ENCODE peak calls at places on chromosome 2, in seven cellular contexts. A is neuronal stem cell, P is IMR-90, W is H9, O is H1, X is trophoblast cell, S is mesendoderm. R is an unnamed sample.

GRCh38 chr2:161905389-161906046 is 168.5 kb downstream of the DPP4 start:
- DNase-seq in A (no peak), P (no peak), X (no peak), O (no peak), S (no peak), W (no peak), R (no peak)

GRCh38 chr2:100786297-100786658 is 33.7 kb upstream of the NPAS2 start:
- DNase-seq in O (no peak), A (no peak), S (no peak), P (peak), X (peak), W (no peak), R (peak)

GRCh38 chr2:177021686-177022085 is 190.9 kb upstream of the HNRNPA3 start:
- DNase-seq in O (no peak), W (no peak), A (no peak), P (no peak), X (no peak), S (no peak), R (no peak)

GRCh38 chr2:62485780-62486765 is 19.9 kb downstream of the TMEM17 start:
- DNase-seq in O (no peak), W (no peak), X (peak), P (peak), S (no peak), A (no peak), R (peak)

GRCh38 chr2:203599509-203599908 is 64.4 kb upstream of the RAPH1 start:
- DNase-seq in O (no peak), S (no peak), W (no peak), P (no peak), X (no peak), A (no peak), R (no peak)

GRCh38 chr2:206993512-206993911 is 54.2 kb downstream of the CPO start:
- DNase-seq in P (peak), X (no peak), W (no peak), A (no peak), O (no peak), S (no peak), R (no peak)

GRCh38 chr2:134662751-134663150 is 56.0 kb downstream of the TMEM163 start:
- DNase-seq in W (no peak), X (no peak), A (no peak), P (no peak), O (no peak), S (no peak), R (no peak)

GRCh38 chr2:128280901-128281321 is 37.8 kb downstream of the HS6ST1 start:
- DNase-seq in W (no peak), S (no peak), O (no peak), X (no peak), A (no peak), P (no peak), R (no peak)

GRCh38 chr2:20052872-20053281 is 1.4 kb upstream of the LAPTM4A start:
- DNase-seq in O (no peak), A (no peak), W (no peak), S (no peak), P (peak), X (peak), R (peak)

GRCh38 chr2:46170611-46171385 is 126.4 kb upstream of the EPAS1 start:
- DNase-seq in A (no peak), P (no peak), W (no peak), S (no peak), O (no peak), X (no peak), R (no peak)

GRCh38 chr2:48795065-48795464 is 39.5 kb upstream of the LHCGR start:
- DNase-seq in P (no peak), A (no peak), O (no peak), S (no peak), W (no peak), X (no peak), R (no peak)
- H4K8ac ChIP-seq in P (no peak), A (no peak), O (no peak), S (no peak), W (no peak), X (no peak), R (no peak)

GRCh38 chr2:217983276-217984233 is 19.2 kb downstream of the TNS1 start:
- DNase-seq in W (no peak), S (no peak), A (no peak), O (no peak), P (no peak), X (no peak), R (no peak)
- H4K8ac ChIP-seq in W (no peak), S (no peak), A (no peak), O (no peak), P (no peak), X (no peak), R (no peak)

GRCh38 chr2:174527959-174528358 is 41.1 kb upstream of the GPR155 start:
- DNase-seq in A (no peak), S (no peak), X (no peak), O (no peak), W (no peak), P (no peak), R (no peak)
- H4K8ac ChIP-seq in A (no peak), S (no peak), X (no peak), O (no peak), W (no peak), P (no peak), R (no peak)

DNA sequence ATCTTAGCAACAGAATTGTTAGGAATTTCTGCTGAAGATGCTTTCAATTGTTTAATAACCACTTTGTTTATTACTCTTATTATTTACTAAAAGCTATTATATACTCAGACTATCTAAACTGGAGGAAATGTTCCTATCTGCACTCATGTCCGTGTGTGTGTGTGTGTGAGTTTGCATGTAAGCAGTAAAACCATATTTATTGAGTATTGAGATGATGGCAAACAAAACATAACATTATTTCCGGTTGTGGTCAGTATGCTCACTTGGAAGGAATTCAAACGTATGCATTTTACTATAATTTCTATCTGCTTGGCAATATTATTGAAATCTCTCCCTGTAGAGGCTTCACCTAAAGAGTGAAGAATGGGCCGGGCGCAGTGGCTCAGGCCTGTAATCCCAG is 43.0 kb upstream of the ZNF804A start:
- DNase-seq in W (no peak), O (no peak), X (no peak), P (no peak), S (no peak), A (no peak), R (no peak)
- H4K8ac ChIP-seq in W (no peak), O (no peak), X (no peak), P (no peak), S (no peak), A (no peak), R (no peak)